ENCODE peak calls at places on chromosomes 6 and 20, in six cellular contexts. S, T, V, N, M and W are unnamed samples.

GRCh38 chr6:135231469-135231844 is 50.3 kb downstream of the MYB start:
- DNase-seq in S (no peak), T (no peak), V (no peak), N (peak; percentile 27), M (no peak), W (peak; percentile 42)

GRCh38 chr6:42729731-42730130 is 7.3 kb upstream of the PRPH2 start:
- DNase-seq in S (no peak), T (no peak), V (no peak), N (peak; percentile 61), M (peak; percentile 47), W (peak; percentile 27)

GRCh38 chr6:157269261-157269794 is 54.0 kb downstream of the TMEM242 start:
- DNase-seq in S (no peak), T (peak; percentile 88), V (no peak), N (peak; percentile 53), M (peak; percentile 60), W (peak; percentile 95)

GRCh38 chr20:19909696-19910095 is 107.5 kb upstream of the NAA20 start:
- DNase-seq in S (no peak), T (no peak), V (peak; percentile 43), N (no peak), M (no peak), W (peak; percentile 50)

GRCh38 chr6:139706949-139707348 is 332.5 kb upstream of the CITED2 start:
- DNase-seq in S (no peak), T (peak; percentile 90), V (no peak), N (no peak), M (no peak), W (no peak)

GRCh38 chr6:121925024-121925423 is 474.4 kb upstream of the HSF2 start:
- DNase-seq in S (no peak), T (no peak), V (no peak), N (no peak), M (peak; percentile 70), W (no peak)

GRCh38 chr20:22686097-22686496 is 101.7 kb upstream of the FOXA2 start:
- DNase-seq in S (no peak), T (peak; percentile 74), V (no peak), N (peak; percentile 53), M (peak; percentile 61), W (peak; percentile 73)

GRCh38 chr20:2835331-2835796 is 5.1 kb downstream of the PCED1A start:
- DNase-seq in S (no peak), T (no peak), V (no peak), N (no peak), M (no peak), W (no peak)

GRCh38 chr6:163438940-163439335 is 24.4 kb downstream of the QKI start:
- DNase-seq in S (no peak), T (no peak), V (peak; percentile 44), N (no peak), M (no peak), W (no peak)

GRCh38 chr6:45366534-45366933 is 11.2 kb downstream of the SUPT3H start:
- DNase-seq in S (no peak), T (no peak), V (no peak), N (no peak), M (no peak), W (no peak)

GRCh38 chr6:25010917-25011625 is 75.3 kb upstream of the RIPOR2 start:
- DNase-seq in S (no peak), T (peak; percentile 60), V (no peak), N (peak; percentile 66), M (peak; percentile 67), W (peak; percentile 71)

GRCh38 chr20:8428988-8429387 is 296.9 kb downstream of the PLCB1 start:
- DNase-seq in S (no peak), T (no peak), V (no peak), N (no peak), M (no peak), W (no peak)

GRCh38 chr20:20480689-20481088 is 112.8 kb downstream of the INSM1 start:
- DNase-seq in S (no peak), T (peak; percentile 71), V (no peak), N (peak; percentile 80), M (peak; percentile 84), W (peak; percentile 89)

GRCh38 chr6:35518566-35519312 is 6.0 kb upstream of the TULP1 start:
- DNase-seq in S (no peak), T (no peak), V (no peak), N (no peak), M (no peak), W (no peak)

GRCh38 chr20:21102691-21103311 is 3.4 kb downstream of the LINC00237 start:
- DNase-seq in S (peak; percentile 37), T (peak; percentile 11), V (no peak), N (peak; percentile 43), M (peak; percentile 1), W (peak; percentile 12)

GRCh38 chr6:119308048-119308570 is 41.5 kb downstream of the MAN1A1 start:
- DNase-seq in S (no peak), T (peak; percentile 81), V (no peak), N (peak; percentile 79), M (peak; percentile 84), W (peak; percentile 69)

GRCh38 chr6:42279966-42280629 is 62.4 kb upstream of the MRPS10 start:
- DNase-seq in S (no peak), T (peak; percentile 49), V (no peak), N (peak; percentile 51), M (peak; percentile 59), W (peak; percentile 66)

GRCh38 chr6:39932386-39932785 is 1.9 kb downstream of the MOCS1 start:
- DNase-seq in S (no peak), T (no peak), V (no peak), N (no peak), M (no peak), W (no peak)

GRCh38 chr20:63657260-63657936 is 714 bp upstream of the RTEL1 start:
- DNase-seq in S (no peak), T (peak; percentile 49), V (no peak), N (peak; percentile 57), M (no peak), W (peak; percentile 16)

GRCh38 chr6:169702640-169703246 is 817 bp downstream of the C6orf120 start:
- DNase-seq in S (peak; percentile 50), T (no peak), V (no peak), N (peak; percentile 50), M (peak; percentile 19), W (peak; percentile 25)

GRCh38 chr6:82396964-82397761 is 33.5 kb downstream of the TPBG start:
- DNase-seq in S (no peak), T (peak; percentile 87), V (no peak), N (peak; percentile 92), M (peak; percentile 98), W (peak; percentile 98)

GRCh38 chr6:17907467-17908229 is 79.8 kb downstream of the KIF13A start:
- DNase-seq in S (no peak), T (peak; percentile 99), V (peak; percentile 62), N (peak; percentile 99), M (peak; percentile 100), W (peak; percentile 97)

GRCh38 chr20:8646716-8647115 is 422.2 kb upstream of the PLCB4 start:
- DNase-seq in S (no peak), T (peak; percentile 85), V (no peak), N (peak; percentile 54), M (peak; percentile 83), W (peak; percentile 33)

GRCh38 chr6:51891784-51892183 is 195.6 kb downstream of the PKHD1 start:
- DNase-seq in S (no peak), T (no peak), V (no peak), N (no peak), M (no peak), W (no peak)

GRCh38 chr6:24576452-24576851 is 69.5 kb downstream of the KIAA0319 start:
- DNase-seq in S (no peak), T (no peak), V (no peak), N (no peak), M (no peak), W (no peak)

GRCh38 chr6:22954749-22955385 is 385.5 kb downstream of the HDGFL1 start:
- DNase-seq in S (no peak), T (peak; percentile 51), V (no peak), N (peak; percentile 17), M (peak; percentile 49), W (peak; percentile 27)

GRCh38 chr20:53032021-53033001 is 60.2 kb downstream of the TSHZ2 start:
- DNase-seq in S (no peak), T (peak; percentile 89), V (no peak), N (peak; percentile 8), M (peak; percentile 25), W (peak; percentile 55)

GRCh38 chr6:25107218-25107617 is 171.5 kb upstream of the RIPOR2 start:
- DNase-seq in S (peak; percentile 82), T (no peak), V (no peak), N (no peak), M (no peak), W (no peak)

GRCh38 chr20:49236301-49236700 is 17.1 kb downstream of the DDX27 start:
- DNase-seq in S (no peak), T (no peak), V (no peak), N (no peak), M (no peak), W (no peak)

GRCh38 chr20:24468401-24469115 is 871 bp upstream of the SYNDIG1 start:
- DNase-seq in S (no peak), T (no peak), V (no peak), N (no peak), M (no peak), W (no peak)

GRCh38 chr20:45328451-45328850 is 19.8 kb downstream of the SDC4 start:
- DNase-seq in S (no peak), T (no peak), V (no peak), N (no peak), M (no peak), W (no peak)

GRCh38 chr6:148183776-148184175 is 158.9 kb upstream of the SASH1 start:
- DNase-seq in S (no peak), T (no peak), V (no peak), N (no peak), M (no peak), W (no peak)

GRCh38 chr6:148177589-148178233 is 164.9 kb upstream of the SASH1 start:
- DNase-seq in S (peak; percentile 6), T (peak; percentile 72), V (peak; percentile 70), N (peak; percentile 79), M (peak; percentile 68), W (peak; percentile 77)

GRCh38 chr6:148182378-148182777 is 160.3 kb upstream of the SASH1 start:
- DNase-seq in S (no peak), T (no peak), V (no peak), N (no peak), M (no peak), W (no peak)

GRCh38 chr6:148175511-148176188 is 167.0 kb upstream of the SASH1 start:
- DNase-seq in S (no peak), T (peak; percentile 14), V (no peak), N (peak; percentile 38), M (peak; percentile 46), W (peak; percentile 32)

GRCh38 chr6:148179786-148180185 is 162.9 kb upstream of the SASH1 start:
- DNase-seq in S (no peak), T (peak; percentile 34), V (no peak), N (peak; percentile 64), M (peak; percentile 25), W (peak; percentile 65)
- TF ChIP-seq CTCF in S (peak; percentile 71), T (peak; percentile 65), V (peak; percentile 29), N (peak; percentile 59), M (peak; percentile 64), W (peak; percentile 73)

GRCh38 chr20:1001981-1002681 is at the start of gene RSPO4:
- DNase-seq in S (no peak), T (no peak), V (no peak), N (no peak), M (no peak), W (no peak)
- H3K4me3 ChIP-seq in S (no peak within 1 kb of the TSS), T (no peak within 1 kb of the TSS), V (no peak within 1 kb of the TSS), N (peak within 1 kb of the TSS; percentile 47), M (no peak within 1 kb of the TSS), W (no peak within 1 kb of the TSS)

GRCh38 chr6:7828123-7828522 is 82.5 kb downstream of the TXNDC5 start:
- DNase-seq in S (no peak), T (no peak), V (no peak), N (no peak), M (no peak), W (no peak)
- TF ChIP-seq CTCF in S (no peak), T (no peak), V (no peak), N (no peak), M (no peak), W (no peak)

GRCh38 chr6:30914854-30915590 is 984 bp downstream of the VARS2 start:
- DNase-seq in S (peak; percentile 35), T (no peak), V (no peak), N (peak; percentile 20), M (no peak), W (no peak)
- H3K4me3 ChIP-seq in S (peak overlapping the region; percentile 76), T (peak overlapping the region; percentile 59), V (peak overlapping the region; percentile 39), N (peak overlapping the region; percentile 64), M (peak overlapping the region; percentile 44), W (peak overlapping the region; percentile 49)